ENCODE peak calls at places on chromosome 1, in six cellular contexts. C is CD4-positive, alpha-beta T cell; I is breast epithelium; T is prostate gland; R is A549; U is ovary. A is an unnamed sample. For H3K9me3, the result is how much of the 10 kb centered on the place peaks cover.

GRCh38 chr1:179337942-179338560 is 27.7 kb upstream of the AXDND1 start:
- DNase-seq in R (no peak), I (no peak), U (no peak), C (no peak), T (no peak), A (no peak)

GRCh38 chr1:19232526-19232851 is 18.8 kb downstream of the EMC1 start:
- DNase-seq in T (peak), R (no peak), U (peak), I (no peak), C (no peak), A (no peak)

GRCh38 chr1:113976609-113977278 is 2.5 kb upstream of the OLFML3 start:
- DNase-seq in I (no peak), C (no peak), R (no peak), U (peak), T (no peak), A (no peak)

GRCh38 chr1:226549937-226550670 is 1.5 kb downstream of the STUM start:
- DNase-seq in U (peak), I (peak), T (peak), C (no peak), R (no peak), A (peak)

GRCh38 chr1:189658381-189658780 is 819.3 kb downstream of the BRINP3 start:
- DNase-seq in T (no peak), I (no peak), C (no peak), U (no peak), R (peak), A (no peak)

GRCh38 chr1:51100264-51100880 is 1.7 kb upstream of the C1orf185 start:
- DNase-seq in T (no peak), I (no peak), R (no peak), U (no peak), C (no peak), A (peak)

GRCh38 chr1:68725353-68725752 is 228.5 kb upstream of the DEPDC1 start:
- DNase-seq in R (no peak), C (no peak), U (no peak), I (no peak), T (no peak), A (no peak)

GRCh38 chr1:21325231-21325718 is 35.0 kb upstream of the ECE1 start:
- DNase-seq in R (no peak), U (no peak), C (no peak), I (no peak), T (no peak), A (no peak)

GRCh38 chr1:67618285-67619018 is 66.5 kb upstream of the GADD45A start:
- DNase-seq in C (no peak), I (peak), U (peak), T (peak), R (peak), A (no peak)

GRCh38 chr1:17485280-17485679 is 45.8 kb upstream of the RCC2 start:
- DNase-seq in T (no peak), C (no peak), I (no peak), U (no peak), R (peak), A (peak)

DNA sequence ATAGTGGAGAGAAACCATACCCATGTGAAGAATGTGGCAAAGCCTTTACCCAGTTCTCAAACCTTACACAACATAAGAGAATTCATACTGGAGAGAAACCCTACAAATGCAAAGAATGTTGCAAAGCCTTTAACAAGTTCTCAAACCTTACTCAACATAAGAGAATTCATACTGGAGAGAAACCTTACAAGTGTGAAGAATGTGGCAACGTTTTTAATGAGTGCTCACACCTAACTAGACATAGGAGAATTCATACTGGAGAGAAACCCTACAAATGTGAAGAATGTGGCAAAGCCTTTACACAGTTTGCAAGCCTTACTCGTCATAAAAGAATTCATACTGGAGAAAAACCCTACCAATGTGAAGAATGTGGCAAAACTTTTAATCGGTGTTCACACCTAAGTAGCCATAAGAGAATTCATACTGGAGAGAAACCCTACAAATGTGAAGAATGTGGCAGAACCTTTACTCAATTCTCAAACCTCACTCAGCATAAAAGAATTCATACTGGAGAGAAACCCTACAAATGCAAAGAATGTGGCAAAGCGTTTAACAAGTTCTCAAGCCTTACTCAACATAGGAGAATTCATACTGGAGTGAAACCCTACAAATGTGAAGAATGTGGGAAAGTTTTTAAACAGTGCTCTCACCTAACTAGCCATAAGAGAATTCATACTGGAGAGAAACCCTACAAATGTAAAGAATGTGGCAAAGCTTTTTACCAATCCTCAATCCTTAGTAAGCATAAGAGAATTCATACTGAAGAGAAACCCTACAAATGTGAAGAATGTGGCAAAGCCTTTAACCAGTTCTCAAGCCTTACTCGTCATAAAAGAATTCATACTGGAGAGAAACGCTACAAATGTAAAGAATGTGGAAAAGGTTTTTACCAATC is 80.0 kb downstream of the JMJD4 start:
- DNase-seq in I (no peak), C (no peak), R (no peak), U (no peak), T (no peak), A (no peak)
- H3K9me3 ChIP-seq in I (half or more), C (half or more), R (half or more), U (under half), T (under half), A (under half)

DNA sequence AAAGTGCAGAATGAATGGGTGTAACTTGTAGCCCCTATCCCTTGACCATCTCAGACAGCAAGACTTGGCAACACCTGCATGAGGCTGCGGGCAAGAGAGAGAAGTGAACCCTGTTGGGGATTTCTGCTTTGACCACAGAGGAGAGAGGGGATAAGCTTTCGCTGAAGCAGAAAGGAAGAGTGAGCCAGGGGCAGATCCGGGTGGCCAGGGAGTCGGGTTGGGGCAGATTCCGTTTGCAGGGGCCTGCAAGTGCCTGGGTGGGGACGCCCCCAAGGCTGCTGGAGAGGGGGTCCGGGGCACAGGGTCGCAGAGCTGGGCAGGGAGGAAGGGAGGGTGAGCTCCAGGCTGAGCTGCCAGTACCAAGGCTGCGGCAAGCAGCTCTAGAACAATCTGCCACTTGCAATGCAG is 25.3 kb upstream of the PIK3CD start:
- DNase-seq in U (no peak), I (no peak), C (no peak), R (no peak), T (no peak), A (peak)
- TF ChIP-seq CTCF in U (no peak), I (no peak), C (no peak), R (no peak), T (no peak), A (no peak)

GRCh38 chr1:4781646-4782045 is 127.2 kb downstream of the AJAP1 start:
- DNase-seq in C (no peak), R (no peak), I (no peak), U (no peak), T (no peak), A (no peak)

GRCh38 chr1:4772294-4773010 is 118.0 kb downstream of the AJAP1 start:
- DNase-seq in C (no peak), R (no peak), U (no peak), I (no peak), T (no peak), A (no peak)

DNA sequence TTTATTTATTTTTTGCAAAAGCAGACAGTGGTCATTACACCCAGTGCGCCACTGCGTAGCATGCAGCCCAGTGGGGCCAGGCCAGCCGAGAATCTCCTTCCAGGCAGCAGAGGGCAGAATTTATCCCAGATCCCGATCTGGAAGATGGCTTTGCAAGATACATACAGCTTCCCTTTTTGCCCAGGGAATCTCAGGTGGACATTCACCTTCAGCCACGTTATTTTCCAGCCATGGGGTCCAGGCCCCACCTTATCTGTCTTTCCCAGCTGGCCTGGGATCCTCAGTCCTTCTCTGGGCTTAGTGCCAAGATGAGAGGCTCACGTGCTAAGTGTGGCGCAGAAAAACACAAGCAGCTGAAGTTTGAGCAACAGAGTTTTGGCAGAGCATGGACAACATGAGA is 123.6 kb downstream of the AJAP1 start:
- DNase-seq in I (no peak), U (peak), T (no peak), C (no peak), R (peak), A (no peak)
- H3K9me3 ChIP-seq in I (under half), U (under half), T (under half), C (under half), R (under half), A (under half)

DNA sequence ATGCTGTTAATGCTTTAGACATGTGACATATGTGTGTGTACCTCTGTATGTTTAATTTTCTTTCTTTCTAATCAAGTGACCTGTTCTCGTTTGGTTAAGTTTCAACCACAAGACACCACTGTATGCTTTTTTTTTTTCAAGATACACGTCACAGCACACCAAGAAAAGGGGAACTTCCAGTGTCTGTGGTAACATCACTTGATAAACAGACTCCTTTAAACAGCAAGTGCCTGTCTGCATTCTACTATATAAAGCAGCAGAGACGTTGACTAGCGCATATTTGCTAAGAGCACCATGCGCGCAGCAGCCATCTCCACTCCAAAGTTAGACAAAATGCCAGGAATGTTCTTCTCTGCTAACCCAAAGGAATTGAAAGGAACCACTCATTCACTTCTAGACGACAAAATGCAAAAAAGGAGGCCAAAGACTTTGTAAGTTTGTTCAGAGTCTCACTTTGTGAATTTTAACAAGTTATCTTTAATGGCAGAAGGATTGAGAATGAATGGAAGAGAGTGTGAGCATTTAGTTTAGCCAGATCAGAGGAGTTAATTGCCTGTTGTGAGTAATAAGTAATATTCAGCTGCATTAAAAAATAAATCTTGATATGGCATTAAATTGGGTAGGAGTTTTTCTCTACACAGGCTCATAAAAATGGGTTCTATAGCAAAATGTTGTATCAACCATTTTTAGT is at the start of gene RGS1:
- DNase-seq in T (no peak), U (no peak), C (peak), R (no peak), I (no peak), A (peak)
- TF ChIP-seq CTCF in T (no peak), U (no peak), C (no peak), R (no peak), I (no peak), A (no peak)

GRCh38 chr1:244573768-244574167 is 79.2 kb upstream of the DESI2 start:
- DNase-seq in T (no peak), R (no peak), U (no peak), I (no peak), C (no peak), A (no peak)
- H3K9me3 ChIP-seq in T (under half), R (half or more), U (under half), I (half or more), C (under half), A (under half)

GRCh38 chr1:168110896-168111545 is 25.7 kb downstream of the GPR161 start:
- DNase-seq in C (no peak), I (no peak), T (no peak), U (no peak), R (no peak), A (no peak)
- TF ChIP-seq CTCF in C (no peak), I (no peak), T (no peak), U (no peak), R (no peak), A (no peak)

GRCh38 chr1:2913091-2913490 is 108.2 kb upstream of the ACTRT2 start:
- DNase-seq in I (no peak), T (no peak), U (no peak), R (no peak), C (no peak), A (no peak)

GRCh38 chr1:2912424-2912823 is 108.8 kb upstream of the ACTRT2 start:
- DNase-seq in U (no peak), T (no peak), R (no peak), C (no peak), I (no peak), A (no peak)

GRCh38 chr1:2909797-2910196 is 108.3 kb upstream of the TTC34 start:
- DNase-seq in R (no peak), I (no peak), C (no peak), U (no peak), T (no peak), A (no peak)

GRCh38 chr1:2910211-2910610 is 108.7 kb upstream of the TTC34 start:
- DNase-seq in C (no peak), U (no peak), R (no peak), I (no peak), T (no peak), A (no peak)

GRCh38 chr1:2911391-2912178 is 109.7 kb upstream of the ACTRT2 start:
- DNase-seq in T (peak), C (no peak), I (no peak), U (no peak), R (no peak), A (no peak)
- H3K9me3 ChIP-seq in T (under half), C (under half), I (under half), U (under half), R (under half), A (under half)

GRCh38 chr1:166814611-166815010 is 24.7 kb upstream of the POGK start:
- DNase-seq in R (no peak), C (no peak), T (no peak), U (no peak), I (no peak), A (no peak)

GRCh38 chr1:166808959-166809358 is 30.3 kb upstream of the POGK start:
- DNase-seq in I (no peak), U (no peak), T (no peak), C (no peak), R (no peak), A (no peak)

GRCh38 chr1:166811691-166812090 is 27.6 kb upstream of the POGK start:
- DNase-seq in U (no peak), R (no peak), C (no peak), T (no peak), I (no peak), A (no peak)

GRCh38 chr1:166813508-166814223 is 25.6 kb upstream of the POGK start:
- DNase-seq in R (no peak), I (no peak), C (no peak), U (no peak), T (no peak), A (no peak)
- TF ChIP-seq CTCF in R (no peak), I (no peak), C (no peak), U (no peak), T (no peak), A (no peak)

GRCh38 chr1:9289724-9290493 is 2.8 kb upstream of the SPSB1 start:
- DNase-seq in C (peak), I (no peak), R (peak), U (no peak), T (peak), A (no peak)

GRCh38 chr1:9286556-9286955 is 6.1 kb upstream of the SPSB1 start:
- DNase-seq in C (no peak), T (no peak), R (no peak), U (no peak), I (no peak), A (peak)

GRCh38 chr1:9291914-9292360 is 757 bp upstream of the SPSB1 start:
- DNase-seq in T (peak), R (peak), C (no peak), U (no peak), I (no peak), A (no peak)

GRCh38 chr1:9292361-9293240 is at the start of gene SPSB1:
- DNase-seq in C (peak), I (peak), T (peak), R (peak), U (peak), A (peak)

DNA sequence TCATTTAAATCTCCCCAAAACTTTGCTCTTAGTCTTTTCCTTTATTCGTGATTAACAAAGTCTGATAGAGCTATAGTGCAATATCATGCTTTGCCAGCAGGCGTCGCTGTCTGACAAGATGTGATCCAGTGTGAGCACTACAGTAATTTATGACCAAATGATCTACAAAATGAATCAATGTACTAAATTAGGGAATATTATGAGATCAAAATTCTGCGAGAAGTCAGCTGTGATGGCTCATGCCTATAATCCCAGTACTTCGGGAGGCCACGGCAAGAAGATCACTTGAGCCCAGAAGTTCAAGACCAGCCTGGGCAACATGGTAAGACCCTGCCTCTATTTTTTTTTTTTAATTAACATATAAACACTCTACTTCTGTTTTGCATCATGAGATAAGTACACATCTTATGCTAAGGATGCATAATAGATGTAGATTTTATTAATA is 3.6 kb upstream of the SPSB1 start:
- DNase-seq in R (peak), U (no peak), C (peak), I (peak), T (peak), A (peak)
- H3K9me3 ChIP-seq in R (under half), U (under half), C (under half), I (under half), T (under half), A (under half)

A was measured in MM.1S.